ENCODE peak calls at places on chromosomes 16 and 17, in four cellular contexts. F, O, R and W are unnamed samples.
A peak's percentile ranks its signal among the peaks of the same experiment; 100 is the strongest.

GRCh38 chr17:16040710-16041251 is 41.2 kb downstream of the TTC19 start:
- DNase-seq in R (no peak), F (peak; percentile 12), O (no peak), W (peak; percentile 87)

GRCh38 chr17:28720247-28720996 is 637 bp downstream of the RPL23A start:
- DNase-seq in F (no peak), R (peak; percentile 30), O (no peak), W (no peak)

GRCh38 chr16:1021553-1022160 is 40.1 kb downstream of the SOX8 start:
- DNase-seq in O (no peak), F (no peak), R (no peak), W (no peak)

GRCh38 chr16:69595127-69596036 is 29.6 kb downstream of the NFAT5 start:
- DNase-seq in R (peak; percentile 23), F (peak; percentile 47), O (no peak), W (peak; percentile 76)

GRCh38 chr17:77893144-77894044 is 65.1 kb upstream of the TNRC6C start:
- DNase-seq in F (no peak), R (no peak), O (no peak), W (no peak)

GRCh38 chr16:19430345-19430744 is 12.7 kb downstream of the TMC5 start:
- DNase-seq in O (no peak), R (no peak), F (no peak), W (no peak)

GRCh38 chr16:10509534-10510025 is 70.8 kb downstream of the EMP2 start:
- DNase-seq in O (peak; percentile 70), R (peak; percentile 77), F (peak; percentile 62), W (peak; percentile 79)

GRCh38 chr16:48370234-48370633 is 15.0 kb downstream of the SIAH1 start:
- DNase-seq in F (no peak), O (no peak), R (no peak), W (no peak)

GRCh38 chr16:14497245-14498082 is 132.6 kb downstream of the PARN start:
- DNase-seq in F (no peak), R (no peak), O (no peak), W (peak; percentile 29)

GRCh38 chr17:29140631-29141483 is 39.3 kb downstream of the MYO18A start:
- DNase-seq in F (peak; percentile 58), R (no peak), O (no peak), W (peak; percentile 32)

GRCh38 chr16:81071816-81072215 is 5.2 kb downstream of the C16orf46 start:
- DNase-seq in F (no peak), O (no peak), R (peak; percentile 65), W (peak; percentile 12)

GRCh38 chr17:17151962-17152361 is 54.2 kb downstream of the PLD6 start:
- DNase-seq in O (no peak), F (peak; percentile 89), R (no peak), W (peak; percentile 96)

GRCh38 chr17:59345476-59345875 is 14.0 kb downstream of the YPEL2 start:
- DNase-seq in F (no peak), R (no peak), O (no peak), W (no peak)

GRCh38 chr17:76382803-76383644 is 1.4 kb upstream of the SPHK1 start:
- DNase-seq in R (peak; percentile 73), O (no peak), F (peak; percentile 74), W (peak; percentile 78)

GRCh38 chr17:18267927-18268711 is 7.7 kb downstream of the MIEF2 start:
- DNase-seq in F (no peak), R (no peak), O (no peak), W (peak; percentile 73)

GRCh38 chr16:73230651-73231050 is 182.7 kb upstream of the ZFHX3 start:
- DNase-seq in R (no peak), F (no peak), O (no peak), W (no peak)

GRCh38 chr17:10649602-10650001 is 7.5 kb downstream of the MYH3 start:
- DNase-seq in O (no peak), R (no peak), F (no peak), W (no peak)

GRCh38 chr17:4209611-4210010 is 54.2 kb downstream of the ANKFY1 start:
- DNase-seq in F (no peak), R (no peak), O (no peak), W (no peak)

GRCh38 chr17:68771867-68772515 is 170.8 kb upstream of the FAM20A start:
- DNase-seq in O (no peak), R (peak; percentile 23), F (peak; percentile 82), W (peak; percentile 75)

GRCh38 chr17:34603974-34604373 is 24.6 kb downstream of the TMEM132E start:
- DNase-seq in F (no peak), O (no peak), R (no peak), W (no peak)

GRCh38 chr16:19700319-19700781 is 17.7 kb downstream of the KNOP1 start:
- DNase-seq in R (no peak), O (no peak), F (peak; percentile 69), W (peak; percentile 70)

GRCh38 chr16:27286446-27286845 is 17.9 kb upstream of the NSMCE1 start:
- DNase-seq in R (no peak), F (peak; percentile 98), O (no peak), W (peak; percentile 97)

GRCh38 chr17:80112471-80113032 is 11.2 kb downstream of the GAA start:
- DNase-seq in F (no peak), R (peak; percentile 38), O (no peak), W (no peak)

GRCh38 chr17:75832164-75832651 is 12.0 kb downstream of the UNC13D start:
- DNase-seq in F (no peak), R (no peak), O (no peak), W (peak; percentile 85)

GRCh38 chr17:30401097-30401496 is 22.4 kb downstream of the CPD start:
- DNase-seq in O (no peak), F (no peak), R (no peak), W (no peak)

GRCh38 chr16:84369105-84369504 is 767 bp downstream of the ATP2C2 start:
- DNase-seq in O (no peak), R (no peak), F (no peak), W (no peak)

GRCh38 chr16:31072540-31073072 is 1.4 kb downstream of the ZNF668 start:
- DNase-seq in F (peak; percentile 40), R (peak; percentile 50), O (no peak), W (peak; percentile 69)
- TF ChIP-seq FOS in F (no peak), R (no peak), O (no peak), W (no peak)

GRCh38 chr17:7083592-7083991 is 3.5 kb upstream of the CLEC10A start:
- DNase-seq in F (peak; percentile 59), R (no peak), O (no peak), W (peak; percentile 17)
- TF ChIP-seq FOS in F (no peak), R (no peak), O (no peak), W (no peak)

DNA sequence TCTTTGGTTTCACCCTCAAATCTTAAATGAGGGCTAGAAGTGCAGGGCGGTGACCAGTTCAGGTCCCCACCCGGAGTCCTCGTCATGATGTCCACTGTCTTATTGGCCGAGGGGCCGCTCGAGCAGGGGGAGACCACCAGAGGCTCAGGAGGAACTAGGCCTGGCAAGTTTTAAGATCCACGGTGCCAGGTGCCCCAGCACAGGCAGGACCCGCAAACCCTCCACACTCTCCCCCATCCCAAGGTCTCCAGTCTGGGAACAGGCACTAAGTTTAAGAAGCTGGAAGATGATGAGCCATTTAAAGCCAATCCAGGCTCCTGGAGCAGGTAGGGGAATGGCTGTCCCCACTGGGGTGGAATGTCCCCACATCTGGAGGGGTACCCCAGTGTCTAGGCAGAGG is 4.1 kb downstream of the DLX3 start:
- DNase-seq in O (no peak), F (no peak), R (no peak), W (no peak)
- TF ChIP-seq FOS in O (no peak), F (no peak), R (no peak), W (no peak)

GRCh38 chr16:66832661-66833305 is 2.0 kb upstream of the NAE1 start:
- DNase-seq in O (no peak), F (no peak), R (no peak), W (peak; percentile 60)
- TF ChIP-seq FOS in O (no peak), F (no peak), R (no peak), W (no peak)

GRCh38 chr16:29664133-29664912 is 1.3 kb downstream of the SPN start:
- DNase-seq in O (no peak), R (peak; percentile 84), F (no peak), W (no peak)
- TF ChIP-seq FOS in O (no peak), R (no peak), F (no peak), W (no peak)

DNA sequence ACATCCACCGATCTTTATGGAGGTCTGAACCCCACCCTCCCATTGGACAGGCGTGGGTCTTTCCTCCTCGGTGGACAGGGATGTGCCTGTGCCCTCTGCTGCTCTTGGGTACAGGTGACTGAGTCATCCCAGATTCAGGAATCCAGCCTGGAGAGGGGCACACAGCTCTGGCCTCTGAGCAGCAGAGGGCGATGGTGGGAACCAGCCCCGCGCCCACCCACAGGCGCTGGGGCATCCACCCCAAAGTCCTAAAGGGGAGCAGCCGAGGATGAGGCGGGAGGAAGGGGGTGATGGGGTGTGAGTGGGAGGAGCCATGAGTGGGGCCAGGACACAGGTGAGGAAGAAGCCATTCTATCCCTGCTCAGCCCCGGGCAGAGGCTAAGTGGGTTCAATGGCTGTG is 35.0 kb downstream of the ENGASE start:
- DNase-seq in F (no peak), O (no peak), R (peak; percentile 32), W (no peak)
- TF ChIP-seq FOS in F (no peak), O (no peak), R (no peak), W (no peak)

GRCh38 chr17:13158511-13159240 is 140.8 kb upstream of the ELAC2 start:
- DNase-seq in O (no peak), F (no peak), R (no peak), W (peak; percentile 17)

GRCh38 chr17:13157656-13158055 is 139.8 kb upstream of the ELAC2 start:
- DNase-seq in F (no peak), R (no peak), O (no peak), W (no peak)

GRCh38 chr17:13154932-13155331 is 137.1 kb upstream of the ELAC2 start:
- DNase-seq in R (no peak), O (no peak), F (no peak), W (no peak)

GRCh38 chr17:13154403-13154802 is 136.6 kb upstream of the ELAC2 start:
- DNase-seq in R (no peak), O (no peak), F (no peak), W (peak; percentile 33)

DNA sequence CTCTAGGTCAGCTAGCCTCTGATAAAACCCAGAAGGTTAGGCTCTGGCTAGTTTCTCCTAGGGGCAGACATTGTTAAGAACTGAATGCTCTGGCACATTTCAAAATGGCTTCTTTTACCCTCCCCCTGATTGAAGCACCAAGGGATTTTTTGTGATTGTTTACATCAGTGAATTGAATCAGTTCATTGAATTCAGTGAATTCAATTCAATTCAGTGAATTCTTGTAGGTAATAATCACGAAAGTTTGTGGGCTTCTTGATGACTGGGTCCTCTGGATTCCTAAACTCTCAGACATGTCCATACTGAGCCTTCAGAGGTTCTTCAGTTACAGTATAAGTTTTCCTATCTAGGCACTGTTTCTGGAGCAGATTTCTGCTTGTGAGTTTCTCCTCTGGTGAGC is 135.2 kb upstream of the ELAC2 start:
- DNase-seq in R (no peak), F (no peak), O (no peak), W (peak; percentile 59)
- TF ChIP-seq FOS in R (no peak), F (no peak), O (no peak), W (no peak)

GRCh38 chr17:63974594-63975192 is 2.0 kb upstream of the SCN4A start:
- DNase-seq in O (no peak), R (no peak), F (peak; percentile 51), W (peak; percentile 67)

GRCh38 chr17:63975541-63976092 is 2.9 kb upstream of the SCN4A start:
- DNase-seq in O (no peak), F (no peak), R (no peak), W (no peak)

GRCh38 chr17:63976702-63977101 is 4.0 kb upstream of the SCN4A start:
- DNase-seq in F (no peak), R (no peak), O (no peak), W (no peak)

GRCh38 chr17:63973930-63974593 is 1.3 kb upstream of the SCN4A start:
- DNase-seq in F (no peak), O (no peak), R (no peak), W (peak; percentile 21)

GRCh38 chr17:63978266-63979200 is 5.8 kb upstream of the SCN4A start:
- DNase-seq in O (no peak), F (no peak), R (no peak), W (no peak)
- TF ChIP-seq FOS in O (no peak), F (no peak), R (no peak), W (no peak)